ENCODE peak calls at places on chromosomes 5 and 9, in eight cellular contexts. T is AG09319, R is H9, Z is GM10248, K is cardiac muscle cell, J is fibroblast of the aortic adventitia, P is OCI-LY7, U is MM.1S. N is an unnamed sample.

GRCh38 chr5:68433921-68434879 is 218.6 kb downstream of the PIK3R1 start:
- DNase-seq in U (peak), K (no peak), J (peak), T (peak), P (peak), Z (peak), R (peak), N (peak)

GRCh38 chr5:9622891-9623547 is 7.1 kb downstream of the TAS2R1 start:
- DNase-seq in K (peak), J (peak), T (peak), Z (no peak), U (no peak), P (no peak), R (no peak), N (no peak)

GRCh38 chr5:88925692-88926490 is 42.9 kb upstream of the MEF2C start:
- DNase-seq in U (no peak), R (no peak), J (peak), K (no peak), T (no peak), Z (no peak), P (no peak), N (no peak)

GRCh38 chr9:127974002-127974768 is 6.6 kb downstream of the EEIG1 start:
- DNase-seq in J (no peak), U (no peak), K (no peak), Z (no peak), P (no peak), T (no peak), R (peak), N (no peak)

GRCh38 chr5:170380361-170380951 is 8.7 kb downstream of the KCNMB1 start:
- DNase-seq in R (no peak), K (peak), U (no peak), J (no peak), T (no peak), P (no peak), Z (no peak), N (peak)

GRCh38 chr5:170266570-170267379 is 30.8 kb downstream of the LCP2 start:
- DNase-seq in Z (no peak), K (no peak), R (no peak), P (no peak), U (no peak), T (no peak), J (no peak), N (no peak)

GRCh38 chr5:170601608-170602007 is 97.8 kb downstream of the KCNIP1 start:
- DNase-seq in P (no peak), Z (no peak), T (no peak), R (no peak), K (no peak), U (no peak), J (no peak), N (no peak)

GRCh38 chr9:70297141-70297540 is 38.4 kb downstream of the SMC5 start:
- DNase-seq in P (no peak), U (no peak), J (no peak), Z (no peak), R (no peak), T (no peak), K (no peak), N (no peak)

GRCh38 chr5:115602585-115603125 is 376 bp upstream of the TICAM2 start:
- DNase-seq in U (no peak), K (no peak), T (no peak), R (no peak), P (no peak), Z (peak), J (no peak), N (no peak)

GRCh38 chr5:167763772-167764171 is 527.7 kb upstream of the WWC1 start:
- DNase-seq in U (no peak), P (no peak), Z (no peak), K (no peak), J (peak), T (peak), R (no peak), N (peak)

GRCh38 chr5:96742519-96742918 is 65.2 kb downstream of the ERAP1 start:
- DNase-seq in J (no peak), R (no peak), K (no peak), U (no peak), P (no peak), T (no peak), Z (no peak), N (no peak)

GRCh38 chr5:151319334-151319733 is 15.8 kb upstream of the SLC36A3 start:
- DNase-seq in U (peak), J (peak), P (peak), R (peak), T (no peak), K (peak), Z (peak), N (peak)

GRCh38 chr5:96250782-96251181 is 182.3 kb downstream of the PCSK1 start:
- DNase-seq in U (no peak), P (no peak), T (no peak), R (no peak), J (no peak), Z (no peak), K (no peak), N (no peak)

DNA sequence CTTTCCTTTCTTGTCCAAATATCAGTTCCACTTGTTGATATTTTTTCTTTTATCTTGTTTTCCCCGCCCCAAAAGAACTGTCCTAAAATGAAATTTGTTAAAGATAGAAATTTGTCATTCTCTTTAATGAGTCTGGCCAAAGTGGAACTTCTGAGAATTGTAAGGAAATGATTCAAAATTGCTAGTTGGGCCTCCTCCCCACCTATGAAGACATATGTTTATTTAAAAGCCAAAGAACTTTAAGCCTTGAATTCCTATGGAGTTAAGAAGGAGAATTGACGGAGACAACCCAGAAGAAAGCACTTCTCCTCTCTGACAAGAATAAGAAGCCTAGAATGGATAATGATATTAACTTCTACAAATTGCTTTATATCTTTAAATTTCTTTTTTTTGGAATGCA is 59.1 kb upstream of the ALDH1A1 start:
- DNase-seq in Z (no peak), U (no peak), J (peak), K (no peak), R (no peak), T (no peak), P (no peak), N (no peak)
- TF ChIP-seq CTCF in Z (no peak), U (no peak), J (no peak), K (no peak), R (no peak), T (no peak), P (no peak), N (no peak)

GRCh38 chr9:133591116-133591910 is 17.9 kb downstream of the FAM163B start:
- DNase-seq in K (no peak), J (no peak), R (no peak), T (no peak), P (no peak), Z (no peak), U (no peak), N (no peak)

GRCh38 chr9:133587466-133587865 is 21.7 kb downstream of the FAM163B start:
- DNase-seq in K (no peak), J (no peak), T (no peak), Z (no peak), P (no peak), R (no peak), U (no peak), N (no peak)

GRCh38 chr9:133590231-133590855 is 18.8 kb downstream of the FAM163B start:
- DNase-seq in R (no peak), Z (no peak), K (no peak), J (no peak), P (no peak), U (no peak), T (no peak), N (no peak)

GRCh38 chr9:133591985-133592384 is 17.2 kb downstream of the FAM163B start:
- DNase-seq in K (no peak), J (no peak), U (no peak), T (no peak), P (no peak), Z (no peak), R (no peak), N (no peak)

GRCh38 chr9:133589454-133590227 is 19.5 kb downstream of the FAM163B start:
- DNase-seq in P (peak), T (no peak), J (no peak), U (no peak), R (peak), Z (no peak), K (no peak), N (no peak)
- TF ChIP-seq CTCF in P (peak), T (peak), J (peak), U (peak), R (peak), Z (peak), K (peak), N (peak)

DNA sequence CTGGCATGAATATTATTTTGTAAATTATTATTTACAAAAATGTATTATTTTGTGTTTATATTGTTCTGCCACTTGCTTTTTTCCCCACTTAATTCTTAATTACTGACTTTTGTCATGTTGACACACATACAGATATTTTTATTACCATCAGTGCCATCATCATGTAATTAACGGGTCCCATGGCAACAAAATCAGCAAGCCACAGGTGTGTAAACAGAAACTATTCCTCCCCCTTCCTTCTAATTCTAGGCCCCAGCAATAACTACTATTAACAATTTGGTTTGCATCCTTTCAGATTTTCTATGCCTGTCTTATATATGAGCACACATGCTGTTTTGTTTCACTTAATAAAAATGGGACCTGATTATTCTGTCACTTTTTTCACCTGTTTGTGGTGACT is 29.3 kb downstream of the CYFIP2 start:
- DNase-seq in P (no peak), K (no peak), Z (no peak), T (no peak), U (peak), J (no peak), R (no peak), N (no peak)
- TF ChIP-seq CTCF in P (no peak), K (no peak), Z (no peak), T (no peak), U (no peak), J (no peak), R (no peak), N (no peak)

GRCh38 chr9:114405294-114406034 is 17.7 kb upstream of the AKNA start:
- DNase-seq in K (peak), J (peak), Z (peak), U (peak), R (peak), T (peak), P (peak), N (peak)
- TF ChIP-seq CTCF in K (peak), J (peak), Z (peak), U (peak), R (peak), T (peak), P (peak), N (peak)

DNA sequence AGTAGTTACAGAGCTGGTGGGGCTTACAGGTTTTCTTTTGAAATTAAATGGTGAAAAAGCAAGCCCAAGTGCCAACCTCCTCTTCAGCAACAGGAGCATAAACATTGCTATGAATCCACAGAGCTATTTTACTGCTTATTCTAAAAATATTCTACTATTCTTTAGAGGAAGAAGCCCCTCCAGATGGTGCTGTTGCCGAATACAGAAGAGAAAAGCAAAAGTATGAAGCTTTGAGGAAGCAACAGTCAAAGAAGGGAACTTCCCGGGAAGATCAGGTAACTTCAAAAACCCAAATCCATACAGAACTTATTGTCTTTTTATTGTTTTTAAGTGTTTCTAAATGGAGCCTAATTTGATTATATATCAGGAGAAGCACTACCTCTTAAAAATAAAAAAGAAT is 202.8 kb downstream of the CWC27 start:
- DNase-seq in T (no peak), R (no peak), Z (no peak), P (peak), J (peak), K (no peak), U (no peak), N (no peak)
- TF ChIP-seq CTCF in T (no peak), R (no peak), Z (no peak), P (peak), J (peak), K (peak), U (no peak), N (no peak)

GRCh38 chr9:546797-547223 is 294.7 kb upstream of the DMRT1 start:
- DNase-seq in J (peak), T (no peak), U (no peak), K (peak), P (peak), Z (no peak), R (peak), N (no peak)
- TF ChIP-seq CTCF in J (no peak), T (peak), U (peak), K (peak), P (peak), Z (no peak), R (peak), N (no peak)

GRCh38 chr9:98774746-98775145 is 21.6 kb downstream of the ANKS6 start:
- DNase-seq in K (no peak), R (no peak), U (no peak), J (no peak), P (no peak), Z (peak), T (no peak), N (peak)

GRCh38 chr9:98773721-98774120 is 22.6 kb downstream of the ANKS6 start:
- DNase-seq in J (no peak), P (no peak), R (no peak), U (no peak), T (no peak), Z (no peak), K (no peak), N (no peak)

GRCh38 chr9:98778251-98778650 is 18.1 kb downstream of the ANKS6 start:
- DNase-seq in T (no peak), U (no peak), R (no peak), Z (no peak), J (no peak), P (no peak), K (no peak), N (no peak)

GRCh38 chr9:98777618-98778017 is 18.7 kb downstream of the ANKS6 start:
- DNase-seq in U (no peak), J (no peak), R (no peak), K (no peak), Z (no peak), P (no peak), T (no peak), N (no peak)

GRCh38 chr9:98775831-98776441 is 20.4 kb downstream of the ANKS6 start:
- DNase-seq in U (peak), R (peak), K (peak), T (peak), P (peak), Z (peak), J (peak), N (peak)
- TF ChIP-seq CTCF in U (peak), R (peak), K (peak), T (peak), P (peak), Z (peak), J (peak), N (peak)

GRCh38 chr5:77798448-77798847 is 22.3 kb upstream of the TBCA start:
- DNase-seq in J (no peak), Z (no peak), R (no peak), U (no peak), K (no peak), P (no peak), T (no peak), N (no peak)
- TF ChIP-seq CTCF in J (no peak), Z (no peak), R (no peak), U (no peak), K (no peak), P (no peak), T (no peak), N (no peak)